ENCODE peak calls at places on chromosomes 7 and 10, in four cellular contexts. One of them, this sample, is unnamed.

GRCh38 chr7:143396625-143397556 is 11.8 kb downstream of the EPHA1 start:
- DNase-seq in K562: no peak
- DNase-seq in HepG2: no peak
- DNase-seq in GM12892: no peak
- DNase-seq in this sample: no peak

GRCh38 chr10:71846816-71847215 is 4.2 kb downstream of the PSAP start:
- DNase-seq in K562: no peak
- DNase-seq in GM12892: no peak
- DNase-seq in HepG2: no peak
- DNase-seq in this sample: no peak

GRCh38 chr10:51743146-51743545 is 43.8 kb upstream of the CSTF2T start:
- DNase-seq in K562: no peak
- DNase-seq in GM12892: no peak
- DNase-seq in HepG2: no peak
- DNase-seq in this sample: no peak

GRCh38 chr7:135100856-135101255 is 47.0 kb upstream of the TMEM140 start:
- DNase-seq in GM12892: no peak
- DNase-seq in HepG2: no peak
- DNase-seq in K562: no peak
- DNase-seq in this sample: no peak

GRCh38 chr10:125911990-125912389 is 15.6 kb downstream of the FANK1 start:
- DNase-seq in HepG2: peak; percentile 72
- DNase-seq in K562: no peak
- DNase-seq in GM12892: no peak
- DNase-seq in this sample: no peak

GRCh38 chr7:155701972-155702544 is 57.6 kb downstream of the RBM33 start:
- DNase-seq in GM12892: no peak
- DNase-seq in K562: no peak
- DNase-seq in HepG2: no peak
- DNase-seq in this sample: no peak

GRCh38 chr7:114081606-114082425 is 163.0 kb upstream of the PPP1R3A start:
- DNase-seq in HepG2: peak; percentile 16
- DNase-seq in GM12892: no peak
- DNase-seq in K562: peak; percentile 26
- DNase-seq in this sample: no peak

GRCh38 chr7:27193335-27194001 is 6.4 kb downstream of the HOXA13 start:
- DNase-seq in GM12892: no peak
- DNase-seq in K562: no peak
- DNase-seq in HepG2: no peak
- DNase-seq in this sample: no peak

GRCh38 chr10:44168478-44168877 is 216.4 kb downstream of the CXCL12 start:
- DNase-seq in K562: peak; percentile 29
- DNase-seq in HepG2: no peak
- DNase-seq in GM12892: no peak
- DNase-seq in this sample: no peak

GRCh38 chr7:36037121-36037662 is 115.9 kb upstream of the EEPD1 start:
- DNase-seq in HepG2: no peak
- DNase-seq in GM12892: no peak
- DNase-seq in K562: peak; percentile 11
- DNase-seq in this sample: no peak

GRCh38 chr10:46545861-46546590 is 10.4 kb downstream of the GPRIN2 start:
- DNase-seq in HepG2: no peak
- DNase-seq in K562: no peak
- DNase-seq in GM12892: no peak
- DNase-seq in this sample: no peak

GRCh38 chr10:46547881-46548780 is 8.3 kb downstream of the GPRIN2 start:
- DNase-seq in HepG2: no peak
- DNase-seq in K562: no peak
- DNase-seq in GM12892: no peak
- DNase-seq in this sample: peak; percentile 22

GRCh38 chr10:46547331-46547880 is 9.1 kb downstream of the GPRIN2 start:
- DNase-seq in HepG2: no peak
- DNase-seq in GM12892: no peak
- DNase-seq in K562: no peak
- DNase-seq in this sample: peak; percentile 15

GRCh38 chr10:46544989-46545791 is 11.3 kb downstream of the GPRIN2 start:
- DNase-seq in K562: peak; percentile 50
- DNase-seq in GM12892: no peak
- DNase-seq in HepG2: no peak
- DNase-seq in this sample: peak; percentile 26

GRCh38 chr10:46546591-46547330 is 9.7 kb downstream of the GPRIN2 start:
- DNase-seq in HepG2: no peak
- DNase-seq in K562: no peak
- DNase-seq in GM12892: no peak
- DNase-seq in this sample: no peak
- TF ChIP-seq POLR2AphosphoS5 in HepG2: no peak
- TF ChIP-seq POLR2AphosphoS5 in K562: no peak
- TF ChIP-seq POLR2AphosphoS5 in GM12892: no peak
- TF ChIP-seq POLR2AphosphoS5 in this sample: no peak

GRCh38 chr10:70828923-70829322 is 13.2 kb downstream of the SGPL1 start:
- DNase-seq in GM12892: no peak
- DNase-seq in HepG2: no peak
- DNase-seq in K562: no peak
- DNase-seq in this sample: no peak

GRCh38 chr10:70829543-70829942 is 13.8 kb downstream of the SGPL1 start:
- DNase-seq in GM12892: no peak
- DNase-seq in HepG2: peak; percentile 48
- DNase-seq in K562: no peak
- DNase-seq in this sample: no peak

GRCh38 chr10:70830185-70830584 is 14.4 kb downstream of the SGPL1 start:
- DNase-seq in HepG2: no peak
- DNase-seq in GM12892: no peak
- DNase-seq in K562: no peak
- DNase-seq in this sample: no peak

GRCh38 chr10:70832236-70832635 is 16.5 kb downstream of the SGPL1 start:
- DNase-seq in K562: no peak
- DNase-seq in GM12892: no peak
- DNase-seq in HepG2: no peak
- DNase-seq in this sample: no peak

DNA sequence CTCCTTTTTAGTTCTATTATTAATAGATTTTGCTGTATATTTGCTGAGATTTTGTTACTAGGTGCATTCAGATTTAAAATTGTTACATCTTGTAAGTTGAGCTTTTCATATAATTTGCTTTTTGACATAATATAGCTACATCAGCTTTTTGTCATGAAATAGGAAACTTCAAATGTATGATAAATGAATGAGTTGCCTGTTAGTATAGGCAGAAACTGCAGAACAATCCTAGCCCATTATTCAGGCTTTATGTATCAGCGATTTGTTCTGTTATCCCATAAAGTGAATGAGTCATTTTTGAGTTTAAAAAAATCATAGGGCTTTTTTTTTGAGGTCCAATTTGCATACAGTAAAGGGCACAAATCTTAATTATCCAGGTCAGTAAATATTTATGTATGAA is 11.6 kb downstream of the SGPL1 start:
- DNase-seq in HepG2: no peak
- DNase-seq in GM12892: no peak
- DNase-seq in K562: no peak
- DNase-seq in this sample: no peak
- TF ChIP-seq TAF1 in HepG2: no peak
- TF ChIP-seq TAF1 in GM12892: no peak
- TF ChIP-seq TAF1 in K562: no peak
- TF ChIP-seq TAF1 in this sample: no peak

DNA sequence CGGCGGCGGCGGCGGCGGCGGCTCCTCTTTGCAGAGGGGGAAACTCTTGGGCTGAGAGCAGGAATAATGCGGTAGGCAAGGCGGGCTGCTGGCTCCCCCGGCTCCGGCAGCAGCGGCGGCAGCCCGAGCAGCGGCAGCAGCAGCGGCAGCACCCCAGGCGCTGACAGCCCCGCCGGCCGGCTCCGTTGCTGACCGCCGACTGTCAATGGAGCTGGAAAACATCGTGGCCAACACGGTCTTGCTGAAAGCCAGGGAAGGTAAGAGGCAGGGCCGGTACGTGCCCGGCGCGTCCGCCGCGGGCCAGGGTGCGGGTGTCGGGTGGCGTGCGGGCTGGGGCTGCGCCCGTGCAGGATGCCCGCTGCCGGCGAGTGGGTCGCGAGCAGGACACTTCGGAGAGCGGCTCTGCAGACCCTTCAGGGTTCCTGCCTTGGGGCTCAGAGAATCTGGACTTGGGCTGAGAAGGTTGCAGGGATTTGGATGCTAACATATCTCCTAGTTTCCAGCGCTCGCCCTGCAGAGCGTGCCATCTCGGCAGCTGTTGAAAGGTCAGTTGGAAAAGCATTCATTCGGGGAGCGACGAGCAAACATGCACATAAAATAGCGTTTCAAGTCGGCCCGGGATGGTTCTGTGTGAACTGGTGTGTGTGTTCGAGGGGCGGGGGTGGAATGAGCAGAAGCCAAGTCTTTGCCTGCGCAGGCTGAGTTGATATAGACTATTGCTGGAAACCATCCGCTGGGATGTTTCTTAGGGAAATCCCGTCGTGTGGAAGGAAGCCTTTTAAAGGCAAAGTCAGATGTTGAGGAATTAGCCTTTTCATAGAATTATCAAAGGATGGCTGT is 562 bp downstream of the GRK5 start:
- DNase-seq in HepG2: peak; percentile 65
- DNase-seq in K562: peak; percentile 17
- DNase-seq in GM12892: no peak
- DNase-seq in this sample: no peak
- TF ChIP-seq POLR2A in HepG2: no peak
- TF ChIP-seq POLR2A in K562: no peak
- TF ChIP-seq POLR2A in GM12892: no peak
- TF ChIP-seq POLR2A in this sample: no peak

GRCh38 chr10:45339896-45340295 is 24.5 kb upstream of the OR13A1 start:
- DNase-seq in K562: peak; percentile 41
- DNase-seq in HepG2: no peak
- DNase-seq in GM12892: no peak
- DNase-seq in this sample: no peak
- TF ChIP-seq POLR2AphosphoS5 in K562: no peak
- TF ChIP-seq POLR2AphosphoS5 in HepG2: no peak
- TF ChIP-seq POLR2AphosphoS5 in GM12892: no peak
- TF ChIP-seq POLR2AphosphoS5 in this sample: no peak

GRCh38 chr7:116809636-116810266 is 52.6 kb upstream of the CAPZA2 start:
- DNase-seq in GM12892: no peak
- DNase-seq in HepG2: peak; percentile 92
- DNase-seq in K562: peak; percentile 82
- DNase-seq in this sample: no peak

GRCh38 chr7:116812905-116813304 is 49.5 kb upstream of the CAPZA2 start:
- DNase-seq in K562: no peak
- DNase-seq in HepG2: no peak
- DNase-seq in GM12892: no peak
- DNase-seq in this sample: no peak

GRCh38 chr7:116807011-116807560 is 55.3 kb upstream of the CAPZA2 start:
- DNase-seq in GM12892: no peak
- DNase-seq in K562: no peak
- DNase-seq in HepG2: no peak
- DNase-seq in this sample: no peak

GRCh38 chr7:116811768-116812167 is 50.6 kb upstream of the CAPZA2 start:
- DNase-seq in K562: no peak
- DNase-seq in GM12892: no peak
- DNase-seq in HepG2: no peak
- DNase-seq in this sample: no peak

DNA sequence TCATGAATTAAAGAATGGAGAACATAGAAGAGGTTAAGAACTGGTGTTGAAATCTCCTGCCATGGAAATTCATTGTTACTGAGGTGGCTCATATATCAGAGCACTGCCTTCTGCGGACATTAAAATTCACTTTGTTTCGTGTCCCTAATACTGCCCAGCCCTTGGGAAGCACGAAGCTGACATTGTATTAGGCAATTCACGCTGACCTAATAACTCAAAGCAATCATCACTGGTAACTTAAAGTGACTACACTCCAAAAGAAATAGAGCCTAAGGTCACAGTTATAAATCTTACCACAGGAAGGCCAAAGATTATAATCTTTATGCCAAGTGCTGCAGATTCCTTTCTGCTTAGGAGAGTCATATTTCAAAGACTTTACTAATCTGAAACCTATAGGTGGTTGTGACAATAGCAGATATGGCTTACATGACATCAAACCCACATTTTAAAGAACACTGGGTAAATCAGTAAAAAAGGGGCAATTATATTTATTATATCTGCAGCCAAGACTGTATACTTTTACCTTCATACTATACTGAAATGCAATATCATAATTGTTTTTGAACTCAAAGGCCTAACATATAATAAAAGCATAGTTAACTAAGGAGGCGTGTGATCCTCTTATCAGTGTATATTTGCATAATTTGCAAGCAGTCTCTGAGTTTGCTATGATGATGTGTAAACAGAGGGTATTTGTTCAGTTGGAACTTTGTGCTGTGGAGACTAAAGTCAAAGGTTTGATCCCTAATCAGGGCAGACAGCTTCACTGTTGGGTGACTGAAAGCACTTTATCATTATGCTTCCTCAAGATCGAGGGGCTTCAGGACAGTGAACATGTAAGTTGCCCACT is 51.9 kb upstream of the CAPZA2 start:
- DNase-seq in K562: no peak
- DNase-seq in GM12892: no peak
- DNase-seq in HepG2: peak; percentile 95
- DNase-seq in this sample: no peak
- TF ChIP-seq TAF1 in K562: no peak
- TF ChIP-seq TAF1 in GM12892: no peak
- TF ChIP-seq TAF1 in HepG2: peak; percentile 53
- TF ChIP-seq TAF1 in this sample: no peak

GRCh38 chr7:3937564-3937963 is 636.5 kb downstream of the SDK1 start:
- DNase-seq in GM12892: no peak
- DNase-seq in HepG2: no peak
- DNase-seq in K562: no peak
- DNase-seq in this sample: no peak
- TF ChIP-seq POLR2A in GM12892: no peak
- TF ChIP-seq POLR2A in HepG2: no peak
- TF ChIP-seq POLR2A in K562: no peak
- TF ChIP-seq POLR2A in this sample: no peak

DNA sequence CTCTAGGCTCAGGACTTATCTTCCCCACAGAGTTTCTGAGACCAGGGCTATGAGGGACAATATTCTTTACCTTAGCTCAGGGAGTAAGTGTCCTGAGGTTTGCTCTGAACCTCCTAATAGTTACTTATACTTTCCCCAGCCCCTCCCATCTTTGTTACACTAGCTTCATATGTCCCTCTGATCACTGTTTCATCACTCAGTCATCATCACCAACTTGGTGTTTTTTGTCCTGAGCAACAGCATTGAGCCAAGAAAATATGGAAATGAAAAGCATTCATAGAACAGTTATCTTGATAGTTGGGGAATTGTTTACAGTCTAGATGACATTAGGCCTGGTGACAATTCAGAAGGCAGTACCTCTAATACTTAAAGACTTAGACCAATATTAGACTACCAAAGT is at the start of gene PRSS37:
- DNase-seq in GM12892: no peak
- DNase-seq in K562: no peak
- DNase-seq in HepG2: no peak
- DNase-seq in this sample: no peak
- TF ChIP-seq POLR2AphosphoS5 in GM12892: no peak
- TF ChIP-seq POLR2AphosphoS5 in K562: no peak
- TF ChIP-seq POLR2AphosphoS5 in HepG2: no peak
- TF ChIP-seq POLR2AphosphoS5 in this sample: no peak

GRCh38 chr7:64180989-64181388 is 26.0 kb upstream of the ZNF735 start:
- DNase-seq in K562: peak; percentile 18
- DNase-seq in HepG2: no peak
- DNase-seq in GM12892: no peak
- DNase-seq in this sample: no peak
- TF ChIP-seq TAF1 in K562: no peak
- TF ChIP-seq TAF1 in HepG2: no peak
- TF ChIP-seq TAF1 in GM12892: no peak
- TF ChIP-seq TAF1 in this sample: no peak

GRCh38 chr7:30423793-30424505 is 54.6 kb downstream of the NOD1 start:
- DNase-seq in K562: no peak
- DNase-seq in HepG2: no peak
- DNase-seq in GM12892: no peak
- DNase-seq in this sample: no peak
- TF ChIP-seq POLR2A in K562: no peak
- TF ChIP-seq POLR2A in HepG2: no peak
- TF ChIP-seq POLR2A in GM12892: no peak
- TF ChIP-seq POLR2A in this sample: no peak